ENCODE peak calls at places on chromosomes 16 and 17, in nine cellular contexts. J is hypothalamus; Y is midbrain; A is progenitor cell of endocrine pancreas; M is AML-193; S is activated naive CD4-positive, alpha-beta T cell treated with anti-CD3 and anti-CD28 coated beads, Interleukin-2, amount 50 U/mL, for 16 hours; F is T follicular helper cell; B is activated CD8-positive, alpha-beta memory T cell treated with anti-CD3 and anti-CD28 coated beads for 48 hours; N is Calu3. G is an unnamed sample.

GRCh38 chr17:36072431-36073121 is 8.5 kb downstream of the CCL18 start:
- DNase-seq in N (peak), M (peak), J (peak), Y (no peak), S (peak), F (peak), A (peak), B (peak), G (peak)

GRCh38 chr17:66508896-66509843 is 206.8 kb downstream of the PRKCA start:
- DNase-seq in J (no peak), M (no peak), N (peak), F (no peak), Y (no peak), A (no peak), S (peak), B (peak), G (no peak)

GRCh38 chr16:85259115-85259830 is 147.0 kb upstream of the CIBAR2 start:
- DNase-seq in B (no peak), Y (no peak), M (no peak), S (no peak), J (no peak), N (no peak), A (no peak), F (no peak), G (no peak)

GRCh38 chr16:12876778-12877177 is 24.6 kb upstream of the SHISA9 start:
- DNase-seq in N (no peak), S (no peak), M (no peak), Y (no peak), B (no peak), F (no peak), A (no peak), J (no peak), G (no peak)

GRCh38 chr17:8488931-8489330 is 53.2 kb downstream of the NDEL1 start:
- DNase-seq in Y (no peak), J (no peak), S (no peak), F (no peak), N (no peak), A (no peak), M (no peak), B (no peak), G (no peak)

GRCh38 chr16:88650749-88651275 is at the start of gene CYBA:
- DNase-seq in N (peak), J (no peak), S (peak), B (peak), A (no peak), Y (no peak), M (peak), F (peak), G (peak)

GRCh38 chr16:80994451-80994850 is 12.2 kb downstream of the CMC2 start:
- DNase-seq in S (no peak), M (no peak), B (no peak), J (no peak), A (no peak), N (no peak), F (no peak), Y (no peak), G (no peak)

GRCh38 chr17:38908676-38909181 is 16.7 kb upstream of the LASP1NB start:
- DNase-seq in S (no peak), Y (no peak), N (no peak), M (no peak), B (no peak), A (no peak), F (no peak), J (no peak), G (no peak)

GRCh38 chr16:50591800-50592771 is 43.9 kb downstream of the NKD1 start:
- DNase-seq in S (no peak), J (peak), B (no peak), F (no peak), N (peak), M (no peak), Y (peak), A (no peak), G (no peak)

GRCh38 chr16:13012591-13012990 is 111.2 kb downstream of the SHISA9 start:
- DNase-seq in Y (no peak), B (no peak), J (no peak), N (no peak), F (no peak), M (no peak), A (no peak), S (no peak), G (no peak)

GRCh38 chr16:89072216-89073130 is 21.2 kb upstream of the ACSF3 start:
- DNase-seq in N (no peak), S (no peak), F (no peak), B (no peak), A (no peak), Y (no peak), J (no peak), M (no peak), G (no peak)

GRCh38 chr16:48501516-48502377 is 108.2 kb downstream of the N4BP1 start:
- DNase-seq in S (no peak), N (no peak), F (no peak), Y (no peak), B (no peak), J (no peak), A (no peak), M (no peak), G (no peak)

GRCh38 chr16:78926723-78927200 is 673.8 kb downstream of the MAF start:
- DNase-seq in J (no peak), M (no peak), F (no peak), N (no peak), Y (no peak), B (no peak), S (no peak), A (no peak), G (no peak)

GRCh38 chr17:1829189-1829578 is 518 bp downstream of the SMYD4 start:
- DNase-seq in S (no peak), Y (no peak), N (peak), F (no peak), B (peak), M (no peak), A (no peak), J (no peak), G (no peak)

GRCh38 chr16:73000020-73000906 is 47.7 kb downstream of the ZFHX3 start:
- DNase-seq in M (no peak), N (peak), J (peak), Y (peak), B (no peak), F (no peak), A (no peak), S (no peak), G (no peak)

GRCh38 chr17:33952425-33952824 is 302.7 kb upstream of the CCL2 start:
- DNase-seq in N (no peak), Y (no peak), F (no peak), J (no peak), M (no peak), S (no peak), B (no peak), A (no peak), G (no peak)

GRCh38 chr17:17749025-17749772 is 67.9 kb downstream of the RAI1 start:
- DNase-seq in F (no peak), S (no peak), B (no peak), J (peak), A (no peak), M (no peak), N (no peak), Y (no peak), G (no peak)

GRCh38 chr16:20327444-20328041 is at the start of gene GP2:
- DNase-seq in Y (no peak), A (no peak), N (no peak), F (no peak), B (no peak), S (no peak), J (no peak), M (no peak), G (no peak)